ENCODE peak calls at places on chromosome 12, in nine cellular contexts. One of them, this sample, is unnamed.

GRCh38 chr12:108029081-108029790 is 99.9 kb upstream of the WSCD2 start:
- DNase-seq in fibroblast of pulmonary artery: no peak
- DNase-seq in upper lobe of right lung: no peak
- DNase-seq in neural crest cell: no peak
- DNase-seq in KG1: no peak
- DNase-seq in stimulated activated CD4-positive, alpha-beta T cell treated with anti-CD3 and anti-CD28 coated beads, Interleukin-12 subunit alpha, Interleukin-12 subunit beta, amount 100 ng/mL, for 4 hours: no peak
- DNase-seq in pancreas: no peak
- DNase-seq in epithelial cell of esophagus: no peak
- DNase-seq in activated CD8-positive, alpha-beta T cell treated with anti-CD3 and anti-CD28 coated beads, Interleukin-2, amount 10 ng/mL, durations not matched to agents 7 days and 5 days: no peak
- DNase-seq in this sample: no peak

GRCh38 chr12:115504241-115504941 is 773.1 kb downstream of the MED13L start:
- DNase-seq in fibroblast of pulmonary artery: no peak
- DNase-seq in upper lobe of right lung: no peak
- DNase-seq in neural crest cell: no peak
- DNase-seq in KG1: no peak
- DNase-seq in stimulated activated CD4-positive, alpha-beta T cell treated with anti-CD3 and anti-CD28 coated beads, Interleukin-12 subunit alpha, Interleukin-12 subunit beta, amount 100 ng/mL, for 4 hours: no peak
- DNase-seq in pancreas: no peak
- DNase-seq in epithelial cell of esophagus: no peak
- DNase-seq in activated CD8-positive, alpha-beta T cell treated with anti-CD3 and anti-CD28 coated beads, Interleukin-2, amount 10 ng/mL, durations not matched to agents 7 days and 5 days: no peak
- DNase-seq in this sample: no peak

GRCh38 chr12:124369055-124369900 is 74.4 kb downstream of the RFLNA start:
- DNase-seq in fibroblast of pulmonary artery: peak
- DNase-seq in upper lobe of right lung: peak
- DNase-seq in neural crest cell: no peak
- DNase-seq in KG1: no peak
- DNase-seq in stimulated activated CD4-positive, alpha-beta T cell treated with anti-CD3 and anti-CD28 coated beads, Interleukin-12 subunit alpha, Interleukin-12 subunit beta, amount 100 ng/mL, for 4 hours: no peak
- DNase-seq in pancreas: peak
- DNase-seq in epithelial cell of esophagus: no peak
- DNase-seq in activated CD8-positive, alpha-beta T cell treated with anti-CD3 and anti-CD28 coated beads, Interleukin-2, amount 10 ng/mL, durations not matched to agents 7 days and 5 days: no peak
- DNase-seq in this sample: no peak

GRCh38 chr12:130253866-130254265 is 83.8 kb upstream of the PIWIL1 start:
- DNase-seq in fibroblast of pulmonary artery: no peak
- DNase-seq in upper lobe of right lung: no peak
- DNase-seq in neural crest cell: no peak
- DNase-seq in KG1: no peak
- DNase-seq in stimulated activated CD4-positive, alpha-beta T cell treated with anti-CD3 and anti-CD28 coated beads, Interleukin-12 subunit alpha, Interleukin-12 subunit beta, amount 100 ng/mL, for 4 hours: no peak
- DNase-seq in pancreas: peak
- DNase-seq in epithelial cell of esophagus: no peak
- DNase-seq in activated CD8-positive, alpha-beta T cell treated with anti-CD3 and anti-CD28 coated beads, Interleukin-2, amount 10 ng/mL, durations not matched to agents 7 days and 5 days: no peak
- DNase-seq in this sample: no peak

GRCh38 chr12:45314770-45315169 is 98.9 kb downstream of the ANO6 start:
- DNase-seq in fibroblast of pulmonary artery: no peak
- DNase-seq in upper lobe of right lung: no peak
- DNase-seq in neural crest cell: no peak
- DNase-seq in KG1: no peak
- DNase-seq in stimulated activated CD4-positive, alpha-beta T cell treated with anti-CD3 and anti-CD28 coated beads, Interleukin-12 subunit alpha, Interleukin-12 subunit beta, amount 100 ng/mL, for 4 hours: no peak
- DNase-seq in pancreas: no peak
- DNase-seq in epithelial cell of esophagus: no peak
- DNase-seq in activated CD8-positive, alpha-beta T cell treated with anti-CD3 and anti-CD28 coated beads, Interleukin-2, amount 10 ng/mL, durations not matched to agents 7 days and 5 days: no peak
- DNase-seq in this sample: no peak

GRCh38 chr12:51371295-51371953 is 19.8 kb downstream of the GALNT6 start:
- DNase-seq in fibroblast of pulmonary artery: peak
- DNase-seq in upper lobe of right lung: no peak
- DNase-seq in neural crest cell: no peak
- DNase-seq in KG1: no peak
- DNase-seq in stimulated activated CD4-positive, alpha-beta T cell treated with anti-CD3 and anti-CD28 coated beads, Interleukin-12 subunit alpha, Interleukin-12 subunit beta, amount 100 ng/mL, for 4 hours: no peak
- DNase-seq in pancreas: peak
- DNase-seq in epithelial cell of esophagus: peak
- DNase-seq in activated CD8-positive, alpha-beta T cell treated with anti-CD3 and anti-CD28 coated beads, Interleukin-2, amount 10 ng/mL, durations not matched to agents 7 days and 5 days: no peak
- DNase-seq in this sample: no peak

GRCh38 chr12:100141666-100141997 is 1.0 kb downstream of the BLTP3B start:
- DNase-seq in fibroblast of pulmonary artery: peak
- DNase-seq in upper lobe of right lung: no peak
- DNase-seq in neural crest cell: no peak
- DNase-seq in KG1: no peak
- DNase-seq in stimulated activated CD4-positive, alpha-beta T cell treated with anti-CD3 and anti-CD28 coated beads, Interleukin-12 subunit alpha, Interleukin-12 subunit beta, amount 100 ng/mL, for 4 hours: peak
- DNase-seq in pancreas: no peak
- DNase-seq in epithelial cell of esophagus: peak
- DNase-seq in activated CD8-positive, alpha-beta T cell treated with anti-CD3 and anti-CD28 coated beads, Interleukin-2, amount 10 ng/mL, durations not matched to agents 7 days and 5 days: peak
- DNase-seq in this sample: peak

GRCh38 chr12:97368462-97369150 is 94.0 kb upstream of the RMST start:
- DNase-seq in fibroblast of pulmonary artery: no peak
- DNase-seq in upper lobe of right lung: no peak
- DNase-seq in neural crest cell: no peak
- DNase-seq in KG1: no peak
- DNase-seq in stimulated activated CD4-positive, alpha-beta T cell treated with anti-CD3 and anti-CD28 coated beads, Interleukin-12 subunit alpha, Interleukin-12 subunit beta, amount 100 ng/mL, for 4 hours: no peak
- DNase-seq in pancreas: no peak
- DNase-seq in epithelial cell of esophagus: no peak
- DNase-seq in activated CD8-positive, alpha-beta T cell treated with anti-CD3 and anti-CD28 coated beads, Interleukin-2, amount 10 ng/mL, durations not matched to agents 7 days and 5 days: no peak
- DNase-seq in this sample: no peak

GRCh38 chr12:583251-583869 is 79.9 kb downstream of the NINJ2 start:
- DNase-seq in fibroblast of pulmonary artery: no peak
- DNase-seq in upper lobe of right lung: no peak
- DNase-seq in neural crest cell: no peak
- DNase-seq in KG1: no peak
- DNase-seq in stimulated activated CD4-positive, alpha-beta T cell treated with anti-CD3 and anti-CD28 coated beads, Interleukin-12 subunit alpha, Interleukin-12 subunit beta, amount 100 ng/mL, for 4 hours: no peak
- DNase-seq in pancreas: no peak
- DNase-seq in epithelial cell of esophagus: no peak
- DNase-seq in activated CD8-positive, alpha-beta T cell treated with anti-CD3 and anti-CD28 coated beads, Interleukin-2, amount 10 ng/mL, durations not matched to agents 7 days and 5 days: no peak
- DNase-seq in this sample: no peak

This sample was measured in activated CD4-positive, alpha-beta T cell treated with anti-CD3 and anti-CD28 coated beads, Interleukin-2, amount 10 ng/mL, durations not matched to agents 24 days and 14 days.